ENCODE peak calls at places on chromosomes 4 and X, in five cellular contexts. H is mesenchymal stem cell, X is H9, R is H1, N is trophoblast cell. L is an unnamed sample.

GRCh38 chr4:145663194-145663593 is 16.8 kb upstream of the C4orf51 start:
- DNase-seq in H (no peak), X (no peak), R (no peak), N (no peak), L (no peak)

GRCh38 chr4:150769235-150769634 is 187.3 kb downstream of the MAB21L2 start:
- DNase-seq in H (peak; percentile 67), X (no peak), R (no peak), N (no peak), L (no peak)

GRCh38 chr4:186500721-186501304 is 54.6 kb downstream of the MTNR1A start:
- DNase-seq in H (no peak), X (peak; percentile 36), R (no peak), N (peak; percentile 29), L (no peak)

GRCh38 chr4:164440196-164440595 is 313.7 kb upstream of the SMIM31 start:
- DNase-seq in H (no peak), X (no peak), R (no peak), N (no peak), L (no peak)

GRCh38 chrX:9707306-9708015 is 58.2 kb downstream of the GPR143 start:
- DNase-seq in H (no peak), X (no peak), R (no peak), N (no peak), L (no peak)

GRCh38 chr4:2843909-2844584 is 403 bp downstream of the ADD1 start:
- DNase-seq in H (peak; percentile 58), X (peak; percentile 43), R (no peak), N (peak; percentile 41), L (peak; percentile 49)

GRCh38 chr4:177464026-177464425 is 21.8 kb upstream of the AGA start:
- DNase-seq in H (no peak), X (no peak), R (no peak), N (peak; percentile 30), L (no peak)

GRCh38 chrX:1661048-1661921 is 46.4 kb downstream of the ASMT start:
- DNase-seq in H (no peak), X (peak; percentile 98), R (peak; percentile 82), N (peak; percentile 80), L (no peak)

GRCh38 chrX:122579521-122579920 is 604.6 kb upstream of the GRIA3 start:
- DNase-seq in H (no peak), X (no peak), R (no peak), N (no peak), L (no peak)

GRCh38 chrX:112837531-112837930 is 3.1 kb downstream of the AMOT start:
- DNase-seq in H (no peak), X (no peak), R (no peak), N (no peak), L (peak; percentile 37)

GRCh38 chrX:112841114-112841819 is 636 bp upstream of the AMOT start:
- DNase-seq in H (peak; percentile 84), X (peak; percentile 92), R (peak; percentile 76), N (peak; percentile 64), L (peak; percentile 73)

GRCh38 chrX:112841820-112842157 is 1.2 kb upstream of the AMOT start:
- DNase-seq in H (no peak), X (no peak), R (no peak), N (no peak), L (no peak)

GRCh38 chrX:112839856-112840255 is 775 bp downstream of the AMOT start:
- DNase-seq in H (no peak), X (no peak), R (no peak), N (peak; percentile 38), L (no peak)

GRCh38 chrX:112840382-112841113 is at the start of gene AMOT:
- DNase-seq in H (peak; percentile 82), X (peak; percentile 98), R (peak; percentile 75), N (peak; percentile 68), L (peak; percentile 72)
- H3K14ac ChIP-seq in H (peak within 1 kb of the TSS; percentile 55), X (no peak within 1 kb of the TSS), R (no peak within 1 kb of the TSS), N (peak within 1 kb of the TSS; percentile 89), L (no peak within 1 kb of the TSS)

GRCh38 chrX:111742018-111742417 is 61.0 kb downstream of the ALG13 start:
- DNase-seq in H (no peak), X (no peak), R (no peak), N (no peak), L (no peak)
- H4K8ac ChIP-seq in H (no peak overlapping the region), X (no peak overlapping the region), R (no peak overlapping the region), N (no peak overlapping the region), L (no peak overlapping the region)

GRCh38 chrX:29555465-29556091 is 659.8 kb upstream of the MAGEB2 start:
- DNase-seq in H (no peak), X (no peak), R (no peak), N (no peak), L (no peak)
- H2BK12ac ChIP-seq in H (no peak overlapping the region), X (no peak overlapping the region), R (no peak overlapping the region), N (no peak overlapping the region), L (no peak overlapping the region)

GRCh38 chr4:54930226-54930625 is 195.2 kb downstream of the KDR start:
- DNase-seq in H (no peak), X (no peak), R (no peak), N (peak; percentile 62), L (no peak)
- H3K14ac ChIP-seq in H (no peak overlapping the region), X (no peak overlapping the region), R (no peak overlapping the region), N (no peak overlapping the region), L (no peak overlapping the region)